ENCODE peak calls at places on chromosomes 11 and 22, in nine cellular contexts. H, Z, M, D, Q, Y, K, J and O are unnamed samples.

GRCh38 chr11:78802058-78802633 is 227.5 kb upstream of the NARS2 start:
- DNase-seq in H (no peak), Z (no peak), M (peak), D (no peak), Q (no peak), Y (no peak), K (no peak), J (no peak), O (no peak)

GRCh38 chr11:118090545-118091162 is 3.9 kb upstream of the SMIM35 start:
- DNase-seq in H (no peak), Z (no peak), M (no peak), D (no peak), Q (no peak), Y (no peak), K (no peak), J (no peak), O (no peak)

GRCh38 chr11:74687237-74688005 is 43.8 kb downstream of the CHRDL2 start:
- DNase-seq in H (no peak), Z (no peak), M (no peak), D (no peak), Q (no peak), Y (no peak), K (no peak), J (no peak), O (no peak)

GRCh38 chr22:22410121-22410520 is 98.4 kb downstream of the ZNF280B start:
- DNase-seq in H (no peak), Z (no peak), M (peak), D (no peak), Q (no peak), Y (no peak), K (no peak), J (no peak), O (no peak)

GRCh38 chr11:88508558-88508807 is 170.9 kb upstream of the CTSC start:
- DNase-seq in H (no peak), Z (no peak), M (no peak), D (no peak), Q (no peak), Y (no peak), K (no peak), J (no peak), O (no peak)

GRCh38 chr22:35782504-35782903 is 64.8 kb downstream of the APOL5 start:
- DNase-seq in H (no peak), Z (no peak), M (no peak), D (no peak), Q (no peak), Y (no peak), K (no peak), J (no peak), O (no peak)

GRCh38 chr11:112173152-112173551 is 2.2 kb upstream of the BCO2 start:
- DNase-seq in H (no peak), Z (no peak), M (no peak), D (no peak), Q (no peak), Y (no peak), K (no peak), J (no peak), O (no peak)

GRCh38 chr22:31083923-31084810 is 3.0 kb downstream of the SMTN start:
- DNase-seq in H (no peak), Z (no peak), M (no peak), D (no peak), Q (no peak), Y (no peak), K (no peak), J (no peak), O (no peak)

GRCh38 chr22:50731811-50732624 is 6.0 kb upstream of the ACR start:
- DNase-seq in H (no peak), Z (peak), M (peak), D (peak), Q (peak), Y (peak), K (no peak), J (peak), O (no peak)

GRCh38 chr11:116499396-116500001 is 273.3 kb downstream of the BUD13 start:
- DNase-seq in H (no peak), Z (peak), M (peak), D (peak), Q (no peak), Y (no peak), K (no peak), J (peak), O (no peak)